ENCODE peak calls at places on chromosomes 7 and 10, in four cellular contexts. L is IMR-90, I is uterus, C is HCT116. X is an unnamed sample.
A peak's percentile ranks its signal among the peaks of the same experiment; 100 is the strongest.

GRCh38 chr7:33882950-33883349 is 22.4 kb upstream of the BMPER start:
- DNase-seq in L (no peak), I (no peak), C (no peak), X (no peak)

GRCh38 chr7:134602921-134603394 is 43.7 kb upstream of the BPGM start:
- DNase-seq in L (peak; percentile 28), I (no peak), C (no peak), X (no peak)

GRCh38 chr10:82813856-82814255 is 938.9 kb downstream of the NRG3 start:
- DNase-seq in L (no peak), I (no peak), C (no peak), X (no peak)

GRCh38 chr10:125396651-125397050 is 236.3 kb upstream of the CTBP2 start:
- DNase-seq in L (peak; percentile 32), I (peak; percentile 23), C (no peak), X (no peak)

GRCh38 chr7:138197306-138197640 is 121.0 kb downstream of the AKR1D1 start:
- DNase-seq in L (no peak), I (no peak), C (no peak), X (no peak)

GRCh38 chr7:12684186-12684585 is 3.2 kb upstream of the ARL4A start:
- DNase-seq in L (no peak), I (no peak), C (no peak), X (no peak)

GRCh38 chr10:109862738-109863137 is 60.6 kb downstream of the XPNPEP1 start:
- DNase-seq in L (no peak), I (no peak), C (no peak), X (no peak)

GRCh38 chr10:130251766-130252165 is 115.6 kb downstream of the GLRX3 start:
- DNase-seq in L (no peak), I (no peak), C (no peak), X (no peak)

GRCh38 chr7:139560678-139561077 is 37.2 kb downstream of the CLEC2L start:
- DNase-seq in L (no peak), I (no peak), C (no peak), X (no peak)

GRCh38 chr7:15158141-15158810 is 255.7 kb upstream of the DGKB start:
- DNase-seq in L (no peak), I (no peak), C (no peak), X (no peak)

GRCh38 chr7:99437946-99438572 is 539 bp downstream of the PTCD1 start:
- DNase-seq in L (no peak), I (no peak), C (no peak), X (no peak)

GRCh38 chr7:75957021-75957736 is 37.2 kb downstream of the TMEM120A start:
- DNase-seq in L (no peak), I (no peak), C (no peak), X (peak; percentile 8)

GRCh38 chr10:25758511-25758910 is 175.5 kb upstream of the MYO3A start:
- DNase-seq in L (no peak), I (no peak), C (no peak), X (no peak)

GRCh38 chr7:47493971-47494370 is 87.9 kb downstream of the TNS3 start:
- DNase-seq in L (no peak), I (no peak), C (no peak), X (no peak)

GRCh38 chr7:29039747-29040569 is 81.8 kb upstream of the TRIL start:
- DNase-seq in L (no peak), I (no peak), C (no peak), X (no peak)

GRCh38 chr7:2471396-2471795 is 4.8 kb downstream of the GRIFIN start:
- DNase-seq in L (peak; percentile 25), I (no peak), C (no peak), X (no peak)

GRCh38 chr7:2078899-2079298 is 153.8 kb downstream of the MAD1L1 start:
- DNase-seq in L (no peak), I (no peak), C (no peak), X (no peak)

GRCh38 chr10:63702107-63702506 is 180.9 kb downstream of the REEP3 start:
- DNase-seq in L (no peak), I (no peak), C (no peak), X (peak; percentile 62)

GRCh38 chr7:6654842-6655610 is 17.9 kb downstream of the ZNF316 start:
- DNase-seq in L (no peak), I (no peak), C (no peak), X (no peak)

GRCh38 chr7:43756368-43757072 is 2.0 kb upstream of the BLVRA start:
- DNase-seq in L (peak; percentile 85), I (no peak), C (no peak), X (no peak)

GRCh38 chr10:101655581-101655980 is 39.4 kb downstream of the FBXW4 start:
- DNase-seq in L (peak; percentile 47), I (no peak), C (no peak), X (no peak)

GRCh38 chr10:15370212-15370740 is 813 bp downstream of the FAM171A1 start:
- DNase-seq in L (peak; percentile 16), I (no peak), C (no peak), X (no peak)

GRCh38 chr7:150685219-150686029 is at the start of gene GIMAP2:
- DNase-seq in L (no peak), I (no peak), C (no peak), X (no peak)

GRCh38 chr7:150688630-150689029 is 3.1 kb downstream of the GIMAP2 start:
- DNase-seq in L (no peak), I (no peak), C (no peak), X (no peak)

GRCh38 chr7:150686030-150686626 is 622 bp downstream of the GIMAP2 start:
- DNase-seq in L (no peak), I (no peak), C (no peak), X (no peak)
- TF ChIP-seq POLR2A in L (no peak), I (no peak), C (no peak), X (no peak)

GRCh38 chr7:24477807-24478655 is 95.2 kb upstream of the PALS2 start:
- DNase-seq in L (peak; percentile 90), I (no peak), C (no peak), X (no peak)
- H3K4me1 ChIP-seq in L (peaks cover 12% of the 10 kb centered on the region), I (no peaks in the 10 kb centered on the region), C (peaks cover 12% of the 10 kb centered on the region), X (no peaks in the 10 kb centered on the region)

DNA sequence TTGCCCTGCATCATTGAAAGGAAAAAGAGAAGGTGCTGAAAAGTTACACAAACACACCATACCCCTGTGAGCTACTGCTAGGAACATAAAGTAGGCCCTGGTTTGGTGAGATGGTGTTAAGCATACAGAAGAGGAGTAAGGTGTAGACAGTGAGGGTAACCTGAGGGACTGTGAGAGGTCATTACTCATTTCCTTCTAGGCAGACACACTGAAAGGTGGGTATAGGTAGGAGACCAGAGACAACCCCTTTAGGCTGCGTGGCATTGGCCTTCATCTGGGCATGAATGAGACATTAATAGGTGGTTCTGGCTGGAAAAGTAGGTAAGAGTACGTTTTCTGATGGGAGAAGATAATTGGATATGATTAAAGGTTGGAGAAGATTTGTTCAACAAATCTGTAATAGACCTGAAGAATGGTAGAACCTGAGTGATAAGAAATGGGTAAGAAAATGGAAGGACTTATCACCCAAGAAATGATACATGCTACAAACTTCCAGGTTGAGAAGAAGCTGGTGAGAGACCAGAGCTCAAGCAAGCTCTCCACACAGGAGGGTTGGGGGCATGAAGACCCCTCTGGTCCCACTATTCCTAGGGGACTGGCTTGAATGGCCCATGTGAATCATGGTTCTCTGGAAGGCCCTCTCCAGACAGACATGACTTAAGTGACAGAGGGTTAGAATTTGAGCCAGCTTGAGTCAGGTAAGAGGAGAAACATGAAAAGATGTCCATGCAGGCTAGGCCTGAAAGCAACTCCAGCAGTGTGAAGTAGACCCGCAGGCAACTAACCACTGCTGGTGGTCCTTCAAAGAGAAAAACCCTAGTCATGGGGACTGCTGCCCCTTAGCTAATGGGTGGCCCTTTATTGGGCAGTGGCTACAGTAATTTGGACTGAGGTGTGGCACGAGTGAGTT is 3.8 kb downstream of the COMTD1 start:
- DNase-seq in L (no peak), I (no peak), C (no peak), X (no peak)
- TF ChIP-seq POLR2A in L (peak; percentile 40), I (no peak), C (no peak), X (no peak)

GRCh38 chr7:74223711-74224510 is 14.1 kb downstream of the LAT2 start:
- DNase-seq in L (no peak), I (no peak), C (no peak), X (peak; percentile 84)

GRCh38 chr7:74222851-74223710 is 13.3 kb downstream of the LAT2 start:
- DNase-seq in L (no peak), I (no peak), C (no peak), X (no peak)

GRCh38 chr7:74224511-74224832 is 14.7 kb downstream of the LAT2 start:
- DNase-seq in L (no peak), I (no peak), C (no peak), X (no peak)

GRCh38 chr7:74226633-74227032 is 16.8 kb downstream of the LAT2 start:
- DNase-seq in L (no peak), I (no peak), C (no peak), X (no peak)

GRCh38 chr7:74225400-74225799 is 15.6 kb downstream of the LAT2 start:
- DNase-seq in L (no peak), I (no peak), C (no peak), X (no peak)
- H3K4me1 ChIP-seq in L (no peaks in the 10 kb centered on the region), I (no peaks in the 10 kb centered on the region), C (peaks cover 3% of the 10 kb centered on the region), X (no peaks in the 10 kb centered on the region)

X was measured in right lobe of liver.